ENCODE peak calls at places on chromosomes 5 and 9, in four cellular contexts. P is WTC11, Q is HFFc6, C is cardiac fibroblast. X is an unnamed sample.

GRCh38 chr9:33908114-33908513 is 91.2 kb downstream of the UBE2R2 start:
- DNase-seq in Q (no peak), P (no peak), C (no peak), X (no peak)

GRCh38 chr5:92505145-92505544 is 1075.9 kb downstream of the NR2F1-AS1 start:
- DNase-seq in Q (no peak), C (peak; percentile 15), P (no peak), X (no peak)

GRCh38 chr5:57745676-57746075 is 263.1 kb upstream of the ACTBL2 start:
- DNase-seq in P (no peak), C (no peak), Q (no peak), X (no peak)

GRCh38 chr5:117380316-117380715 is 805.7 kb upstream of the SEMA6A start:
- DNase-seq in C (no peak), Q (no peak), P (no peak), X (no peak)

GRCh38 chr5:158847772-158848171 is 251.9 kb downstream of the EBF1 start:
- DNase-seq in Q (no peak), P (no peak), C (no peak), X (no peak)

GRCh38 chr5:3276891-3277290 is 318.7 kb upstream of the IRX1 start:
- DNase-seq in Q (no peak), C (no peak), P (no peak), X (no peak)

GRCh38 chr9:108234811-108235210 is 621.0 kb downstream of the ACTL7B start:
- DNase-seq in Q (no peak), C (no peak), P (no peak), X (no peak)

GRCh38 chr5:9869616-9870288 is 239.6 kb upstream of the TAS2R1 start:
- DNase-seq in P (no peak), Q (peak; percentile 90), C (peak; percentile 24), X (no peak)

GRCh38 chr5:45454114-45454513 is 242.1 kb downstream of the HCN1 start:
- DNase-seq in C (peak; percentile 3), P (peak; percentile 20), Q (no peak), X (no peak)

GRCh38 chr9:90926920-90927319 is 125.3 kb downstream of the SYK start:
- DNase-seq in C (no peak), Q (no peak), P (no peak), X (no peak)

GRCh38 chr5:21164425-21164824 is 1176.4 kb upstream of the CDH18 start:
- DNase-seq in Q (no peak), P (no peak), C (no peak), X (no peak)

GRCh38 chr5:82396396-82396795 is 118.2 kb upstream of the RPS23 start:
- DNase-seq in C (peak; percentile 33), Q (no peak), P (no peak), X (no peak)

GRCh38 chr5:10352404-10353240 is 873 bp upstream of the MARCHF6 start:
- DNase-seq in Q (no peak), C (no peak), P (no peak), X (no peak)

GRCh38 chr9:132910376-132910775 is 31.7 kb downstream of the SPACA9 start:
- DNase-seq in Q (no peak), C (no peak), P (no peak), X (no peak)
- TF ChIP-seq CTCF in Q (no peak), C (no peak), P (no peak), X (no peak)

GRCh38 chr9:14441976-14442651 is 128.2 kb upstream of the NFIB start:
- DNase-seq in Q (no peak), C (peak; percentile 32), P (peak; percentile 65), X (peak; percentile 18)
- TF ChIP-seq CTCF in Q (peak; percentile 69), C (peak; percentile 42), P (peak; percentile 40), X (peak; percentile 58)

DNA sequence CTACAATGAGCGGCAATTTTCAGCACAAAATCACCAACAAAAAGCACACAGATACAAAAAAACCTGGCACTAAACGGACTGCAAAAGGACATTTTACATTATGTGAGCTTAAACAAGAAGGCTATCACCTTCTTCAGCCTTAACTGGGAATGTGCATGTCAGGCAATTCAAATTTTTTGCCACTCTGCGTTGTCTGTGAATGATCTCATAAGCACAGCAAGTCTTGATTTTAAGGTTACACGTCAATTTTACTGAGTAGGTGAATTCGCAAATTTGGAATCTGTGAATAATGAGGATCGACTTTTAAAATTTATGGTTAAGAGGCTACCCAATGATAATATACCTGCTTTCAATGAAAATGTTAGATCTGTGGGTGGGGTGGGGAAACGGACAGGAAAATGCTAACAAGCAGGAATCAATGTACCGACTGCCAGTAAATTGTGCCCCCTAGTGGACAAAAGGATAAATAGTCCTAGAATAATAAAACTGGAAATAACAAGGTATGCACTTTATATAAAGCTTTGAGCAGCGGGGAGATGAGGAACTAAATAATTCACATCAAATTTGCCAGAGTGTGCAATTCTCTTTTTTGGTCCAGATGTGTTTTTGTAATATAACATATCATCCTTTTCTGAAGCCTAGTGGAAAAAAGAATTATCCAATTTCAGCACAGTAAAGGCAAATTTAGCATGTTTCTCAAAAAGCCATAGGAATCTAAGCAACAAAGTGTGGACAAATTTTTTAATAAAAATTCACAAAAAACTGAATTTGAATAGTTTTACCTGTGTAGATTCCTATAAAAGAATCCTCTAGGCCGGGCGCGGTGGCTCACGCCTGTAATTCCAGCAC is 20.5 kb downstream of the EQTN start:
- DNase-seq in Q (peak; percentile 52), P (no peak), C (peak; percentile 74), X (no peak)
- TF ChIP-seq CTCF in Q (peak; percentile 97), P (peak; percentile 70), C (peak; percentile 63), X (peak; percentile 91)

DNA sequence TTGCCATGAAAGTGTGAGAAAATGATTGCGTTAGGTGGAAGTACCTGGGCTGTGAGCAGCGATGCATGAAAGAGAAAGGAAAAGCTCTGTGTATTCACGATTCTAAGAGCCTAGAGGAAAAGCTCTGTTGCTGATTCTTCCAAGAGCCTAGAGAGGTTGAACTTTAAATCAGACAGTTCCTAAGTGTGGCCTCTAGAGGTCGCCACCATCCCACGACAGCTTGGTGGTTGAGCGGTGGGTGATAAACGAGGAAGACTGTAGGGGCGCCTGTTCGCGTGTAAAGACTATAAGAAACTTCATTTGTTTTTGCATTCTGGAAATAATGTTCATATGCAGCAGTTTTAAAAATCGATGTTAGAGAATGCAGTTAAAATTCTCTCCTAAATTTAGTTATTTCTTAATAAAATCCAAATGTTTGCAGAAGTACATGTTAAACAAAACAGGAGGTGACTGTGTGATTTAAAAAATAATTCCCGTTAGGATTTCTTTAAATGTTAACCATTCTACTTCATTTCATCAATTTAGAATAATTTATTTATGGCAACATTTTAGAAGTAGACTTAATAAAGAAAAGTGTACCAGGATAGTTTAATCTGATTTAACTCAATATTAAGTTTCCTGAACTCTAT is 107.7 kb downstream of the TENT4A start:
- DNase-seq in Q (no peak), P (peak; percentile 83), C (no peak), X (peak; percentile 69)
- TF ChIP-seq CTCF in Q (peak; percentile 88), P (peak; percentile 90), C (peak; percentile 53), X (peak; percentile 89)

GRCh38 chr5:132901730-132902129 is 28.3 kb downstream of the LEAP2 start:
- DNase-seq in C (no peak), P (no peak), Q (no peak), X (no peak)
- TF ChIP-seq CTCF in C (no peak), P (no peak), Q (peak; percentile 7), X (no peak)

X was measured in neural crest cell.